ENCODE peak calls at places on chromosomes 4 and X, in eight cellular contexts. F, G, D, I, O, K, P and R are unnamed samples.

GRCh38 chrX:126994011-126994410 is 174.5 kb downstream of the PRR32 start:
- DNase-seq in F (no peak), G (no peak), D (no peak), I (no peak), O (no peak), K (no peak), P (no peak), R (no peak)

GRCh38 chr4:127783026-127783769 is 1.1 kb downstream of the HSPA4L start:
- DNase-seq in F (no peak), G (peak), D (peak), I (peak), O (peak), K (peak), P (no peak), R (peak)

GRCh38 chr4:81919238-81919637 is 447.5 kb upstream of the RASGEF1B start:
- DNase-seq in F (peak), G (no peak), D (peak), I (peak), O (peak), K (no peak), P (no peak), R (peak)

GRCh38 chr4:182179751-182180150 is 63.5 kb upstream of the TENM3 start:
- DNase-seq in F (no peak), G (no peak), D (no peak), I (no peak), O (no peak), K (no peak), P (no peak), R (no peak)

GRCh38 chr4:145545538-145546224 is 64.0 kb downstream of the SMAD1 start:
- DNase-seq in F (no peak), G (no peak), D (no peak), I (no peak), O (no peak), K (no peak), P (no peak), R (peak)

GRCh38 chr4:109751852-109752251 is 22.0 kb upstream of the PLA2G12A start:
- DNase-seq in F (no peak), G (no peak), D (no peak), I (no peak), O (no peak), K (no peak), P (no peak), R (no peak)

GRCh38 chr4:8916914-8917305 is 45.3 kb upstream of the HMX1 start:
- DNase-seq in F (no peak), G (no peak), D (no peak), I (no peak), O (no peak), K (no peak), P (no peak), R (peak)

GRCh38 chrX:135396566-135396965 is 25.2 kb upstream of the SMIM10L2A start:
- DNase-seq in F (no peak), G (no peak), D (no peak), I (no peak), O (no peak), K (no peak), P (no peak), R (no peak)

GRCh38 chr4:3352918-3353594 is 60.2 kb downstream of the RGS12 start:
- DNase-seq in F (no peak), G (no peak), D (no peak), I (no peak), O (no peak), K (no peak), P (no peak), R (no peak)

GRCh38 chrX:1595711-1596060 is 4.3 kb downstream of the AKAP17A start:
- DNase-seq in F (no peak), G (no peak), D (no peak), I (no peak), O (no peak), K (no peak), P (no peak), R (no peak)

GRCh38 chr4:13907255-13907751 is 279.8 kb upstream of the BOD1L1 start:
- DNase-seq in F (no peak), G (no peak), D (no peak), I (no peak), O (peak), K (no peak), P (no peak), R (no peak)